ENCODE peak calls at places on chromosomes 3 and 15, in five cellular contexts. Q, J, C, F and Y are unnamed samples.

GRCh38 chr15:93201940-93202339 is 112.9 kb upstream of the RGMA start:
- DNase-seq in F (no peak), C (no peak), J (no peak), Q (no peak), Y (no peak)

GRCh38 chr15:101133751-101134261 is 118.0 kb downstream of the CHSY1 start:
- DNase-seq in C (no peak), Q (no peak), F (peak; percentile 71), J (no peak), Y (peak; percentile 59)

GRCh38 chr3:127452321-127452821 is 138.2 kb downstream of the TPRA1 start:
- DNase-seq in F (peak; percentile 58), Q (no peak), J (no peak), C (no peak), Y (no peak)

GRCh38 chr15:95141486-95141885 is 910.1 kb downstream of the MCTP2 start:
- DNase-seq in F (no peak), J (peak; percentile 84), C (no peak), Q (no peak), Y (no peak)

GRCh38 chr3:32450426-32450825 is 52.2 kb downstream of the CMTM6 start:
- DNase-seq in Q (no peak), F (no peak), J (no peak), C (no peak), Y (no peak)

GRCh38 chr3:47296562-47297302 is 14.0 kb downstream of the KLHL18 start:
- DNase-seq in J (no peak), Q (no peak), C (no peak), F (no peak), Y (no peak)

GRCh38 chr3:192514754-192515660 is 212.3 kb downstream of the FGF12 start:
- DNase-seq in C (peak; percentile 46), Q (peak; percentile 39), J (no peak), F (peak; percentile 89), Y (peak; percentile 89)

GRCh38 chr3:132788299-132788698 is 66.1 kb upstream of the NPHP3 start:
- DNase-seq in Q (no peak), F (no peak), C (no peak), J (peak; percentile 72), Y (no peak)

GRCh38 chr3:127174715-127175140 is 18.2 kb upstream of the PRR23E start:
- DNase-seq in Q (no peak), F (peak; percentile 27), J (no peak), C (no peak), Y (no peak)

GRCh38 chr15:73244333-73244732 is 124.4 kb downstream of the HCN4 start:
- DNase-seq in J (no peak), Q (no peak), F (peak; percentile 37), C (no peak), Y (peak; percentile 65)

GRCh38 chr3:58039609-58040008 is 31.4 kb downstream of the FLNB start:
- DNase-seq in Q (no peak), J (no peak), C (no peak), F (no peak), Y (no peak)

GRCh38 chr3:60579734-60580133 is 671.5 kb downstream of the FHIT start:
- DNase-seq in C (no peak), F (no peak), J (peak; percentile 90), Q (no peak), Y (peak; percentile 38)

GRCh38 chr15:68725736-68726135 is 95.0 kb downstream of the ANP32A start:
- DNase-seq in F (no peak), C (no peak), J (peak; percentile 53), Q (no peak), Y (peak; percentile 19)

GRCh38 chr15:92652576-92652966 is 3.0 kb downstream of the FAM174B start:
- DNase-seq in J (no peak), C (no peak), F (no peak), Q (no peak), Y (no peak)

GRCh38 chr15:66935121-66935520 is 130.3 kb upstream of the SMAD3 start:
- DNase-seq in F (no peak), Q (no peak), J (no peak), C (no peak), Y (no peak)

GRCh38 chr3:7977245-7978103 is 524.1 kb upstream of the LMCD1 start:
- DNase-seq in C (no peak), J (no peak), Q (peak; percentile 6), F (no peak), Y (peak; percentile 58)

GRCh38 chr3:117217355-117217754 is 507.8 kb downstream of the TUSC7 start:
- DNase-seq in J (peak; percentile 74), C (no peak), F (no peak), Q (no peak), Y (no peak)

GRCh38 chr3:41234823-41235722 is 35.8 kb downstream of the CTNNB1 start:
- DNase-seq in J (peak; percentile 47), C (no peak), F (no peak), Q (no peak), Y (no peak)

GRCh38 chr3:184314700-184315505 is 497 bp downstream of the EIF4G1 start:
- DNase-seq in C (no peak), F (no peak), J (peak; percentile 76), Q (peak; percentile 48), Y (peak; percentile 74)

GRCh38 chr15:47820780-47821319 is 103.5 kb downstream of the SEMA6D start:
- DNase-seq in Q (no peak), C (no peak), J (peak; percentile 85), F (no peak), Y (no peak)

GRCh38 chr3:124200336-124200901 is 208.5 kb upstream of the ROPN1 start:
- DNase-seq in C (no peak), F (no peak), Q (no peak), J (peak; percentile 22), Y (peak; percentile 23)

GRCh38 chr3:112814256-112814655 is 32.4 kb downstream of the CD200R1L start:
- DNase-seq in C (no peak), J (peak; percentile 89), F (no peak), Q (no peak), Y (peak; percentile 53)

GRCh38 chr3:183533410-183534132 is 21.9 kb downstream of the KLHL6 start:
- DNase-seq in C (no peak), Q (no peak), F (peak; percentile 49), J (no peak), Y (no peak)

GRCh38 chr3:25564040-25564439 is 100.7 kb downstream of the TOP2B start:
- DNase-seq in F (no peak), J (no peak), Q (no peak), C (no peak), Y (no peak)

GRCh38 chr3:125141596-125142417 is 70.7 kb downstream of the SLC12A8 start:
- DNase-seq in F (peak; percentile 77), C (no peak), J (no peak), Q (no peak), Y (peak; percentile 85)

GRCh38 chr3:151282921-151283320 is 4.6 kb upstream of the P2RY14 start:
- DNase-seq in J (peak; percentile 83), C (no peak), F (no peak), Q (peak; percentile 38), Y (peak; percentile 45)

GRCh38 chr3:115693868-115694267 is 70.6 kb downstream of the GAP43 start:
- DNase-seq in C (no peak), F (no peak), Q (no peak), J (no peak), Y (no peak)

GRCh38 chr3:187954486-187955075 is 199.4 kb upstream of the LPP start:
- DNase-seq in C (no peak), J (peak; percentile 90), Q (no peak), F (no peak), Y (no peak)

GRCh38 chr3:7876741-7877297 is 624.8 kb upstream of the LMCD1 start:
- DNase-seq in F (no peak), J (no peak), C (no peak), Q (no peak), Y (peak; percentile 38)

GRCh38 chr15:26102988-26103387 is 239.9 kb upstream of the ATP10A start:
- DNase-seq in C (no peak), Q (no peak), F (no peak), J (peak; percentile 16), Y (no peak)

GRCh38 chr3:9172851-9173320 is 76.6 kb downstream of the SRGAP3 start:
- DNase-seq in Q (no peak), J (no peak), C (no peak), F (no peak), Y (no peak)

GRCh38 chr15:68930268-68931022 is at the start of gene SPESP1:
- DNase-seq in F (no peak), Q (no peak), C (no peak), J (peak; percentile 62), Y (no peak)

GRCh38 chr3:133792171-133792763 is 13.3 kb upstream of the SRPRB start:
- DNase-seq in Q (peak; percentile 44), J (peak; percentile 5), F (no peak), C (no peak), Y (peak; percentile 67)

GRCh38 chr15:90479656-90480055 is 50.1 kb upstream of the CRTC3 start:
- DNase-seq in C (no peak), Q (no peak), F (no peak), J (peak; percentile 8), Y (no peak)

GRCh38 chr15:88477126-88477525 is 9.6 kb downstream of the MRPS11 start:
- DNase-seq in Q (no peak), C (no peak), F (no peak), J (no peak), Y (peak; percentile 19)
- H3K18ac ChIP-seq in Q (no peak overlapping the region), C (no peak overlapping the region), F (no peak overlapping the region), J (no peak overlapping the region), Y (no peak overlapping the region)

GRCh38 chr15:77542491-77543001 is 90.2 kb downstream of the LINGO1 start:
- DNase-seq in F (no peak), C (no peak), J (peak; percentile 53), Q (no peak), Y (peak; percentile 53)
- H2BK120ac ChIP-seq in F (no peak overlapping the region), C (no peak overlapping the region), J (peak overlapping the region; percentile 63), Q (no peak overlapping the region), Y (no peak overlapping the region)

GRCh38 chr15:63818191-63818590 is 15.6 kb downstream of the HERC1 start:
- DNase-seq in C (no peak), F (no peak), J (peak; percentile 22), Q (no peak), Y (peak; percentile 23)

GRCh38 chr15:63815796-63816533 is 17.8 kb downstream of the HERC1 start:
- DNase-seq in C (no peak), Q (no peak), J (peak; percentile 18), F (no peak), Y (peak; percentile 10)

GRCh38 chr15:63819645-63820044 is 14.1 kb downstream of the HERC1 start:
- DNase-seq in J (no peak), Q (no peak), F (no peak), C (no peak), Y (no peak)

GRCh38 chr15:63820210-63820609 is 13.5 kb downstream of the HERC1 start:
- DNase-seq in F (no peak), Q (no peak), J (no peak), C (no peak), Y (no peak)

GRCh38 chr15:63818628-63819027 is 15.1 kb downstream of the HERC1 start:
- DNase-seq in F (no peak), Q (no peak), J (no peak), C (no peak), Y (no peak)
- H3K9ac ChIP-seq in F (no peak overlapping the region), Q (no peak overlapping the region), J (no peak overlapping the region), C (no peak overlapping the region), Y (no peak overlapping the region)

DNA sequence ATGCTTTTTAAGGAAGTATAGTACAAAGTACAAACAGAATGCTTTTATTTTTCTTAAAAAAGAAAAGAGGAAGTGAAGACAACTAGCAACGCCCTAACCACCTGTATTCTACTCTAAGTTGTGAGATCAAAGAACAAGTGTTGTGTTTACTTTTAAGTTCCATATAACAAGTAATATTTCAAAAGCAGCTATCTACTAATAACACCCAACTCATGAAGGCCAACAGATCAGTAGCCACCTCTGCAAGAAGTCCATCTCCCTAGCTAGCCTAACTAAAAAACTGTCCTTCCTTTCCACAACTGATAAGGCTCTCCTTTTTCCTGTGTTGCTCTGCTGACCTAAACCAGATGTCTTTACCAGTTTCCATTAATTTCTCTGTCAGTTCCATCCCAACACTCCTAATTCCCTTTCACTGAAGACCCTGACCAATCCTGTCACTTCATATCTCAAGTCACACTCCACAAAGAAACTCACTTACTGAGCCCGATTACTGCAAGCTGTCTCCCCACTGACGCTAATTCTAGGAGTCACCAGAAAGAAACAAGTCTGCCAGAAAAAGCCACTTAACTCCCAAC is 26.9 kb downstream of the PHC3 start:
- DNase-seq in F (no peak), C (no peak), J (no peak), Q (no peak), Y (no peak)
- H3K18ac ChIP-seq in F (no peak overlapping the region), C (no peak overlapping the region), J (peak overlapping the region; percentile 20), Q (no peak overlapping the region), Y (no peak overlapping the region)